ENCODE peak calls at places on chromosome 9, in ten cellular contexts. G is stomach, X is prostate gland, Y is choroid plexus epithelial cell, R is BE2C, F is dorsolateral prefrontal cortex, E is sigmoid colon, S is AG09309, B is lower leg skin, L is IMR-90. Q is an unnamed sample.
A peak's percentile ranks its signal among the peaks of the same experiment; 100 is the strongest.

GRCh38 chr9:128094166-128094949 is 26.3 kb downstream of the SLC25A25 start:
- DNase-seq in G (peak; percentile 92), X (peak; percentile 94), Y (peak; percentile 98), R (peak; percentile 91), F (peak; percentile 93), E (peak; percentile 98), S (peak; percentile 85), B (peak; percentile 98), L (peak; percentile 97), Q (peak; percentile 96)

GRCh38 chr9:125405938-125406811 is 144.5 kb downstream of the GAPVD1 start:
- DNase-seq in G (no peak), X (no peak), Y (peak; percentile 12), R (no peak), F (no peak), E (no peak), S (no peak), B (no peak), L (peak; percentile 25), Q (no peak)

GRCh38 chr9:91682806-91683205 is 259.2 kb upstream of the NFIL3 start:
- DNase-seq in G (no peak), X (no peak), Y (peak; percentile 47), R (no peak), F (no peak), E (no peak), S (peak; percentile 55), B (no peak), L (peak; percentile 57), Q (no peak)

GRCh38 chr9:2854617-2855016 is 10.7 kb upstream of the PUM3 start:
- DNase-seq in G (no peak), X (no peak), Y (no peak), R (no peak), F (no peak), E (no peak), S (no peak), B (no peak), L (no peak), Q (no peak)

GRCh38 chr9:110142253-110142652 is 65.7 kb downstream of the C9orf152 start:
- DNase-seq in G (no peak), X (no peak), Y (no peak), R (no peak), F (no peak), E (no peak), S (no peak), B (no peak), L (no peak), Q (no peak)

GRCh38 chr9:90999425-91000397 is 198.1 kb downstream of the SYK start:
- DNase-seq in G (no peak), X (peak; percentile 81), Y (no peak), R (no peak), F (no peak), E (no peak), S (no peak), B (no peak), L (peak; percentile 76), Q (no peak)

GRCh38 chr9:114769664-114770063 is 36.2 kb downstream of the TNFSF15 start:
- DNase-seq in G (no peak), X (no peak), Y (peak; percentile 65), R (no peak), F (no peak), E (no peak), S (peak; percentile 11), B (no peak), L (peak; percentile 49), Q (no peak)

GRCh38 chr9:89604463-89605180 is at the start of gene GADD45G:
- DNase-seq in G (peak; percentile 94), X (peak; percentile 90), Y (peak; percentile 70), R (peak; percentile 94), F (peak; percentile 93), E (peak; percentile 97), S (no peak), B (peak; percentile 97), L (peak; percentile 61), Q (no peak)

GRCh38 chr9:71648453-71648852 is 119.9 kb downstream of the CEMIP2 start:
- DNase-seq in G (no peak), X (no peak), Y (no peak), R (no peak), F (no peak), E (no peak), S (no peak), B (no peak), L (no peak), Q (no peak)

GRCh38 chr9:93677061-93677571 is 100.7 kb downstream of the PHF2 start:
- DNase-seq in G (peak; percentile 17), X (no peak), Y (no peak), R (peak; percentile 7), F (peak; percentile 22), E (no peak), S (no peak), B (peak; percentile 76), L (no peak), Q (no peak)

GRCh38 chr9:136122425-136123383 is 4.0 kb upstream of the TMEM250 start:
- DNase-seq in G (peak; percentile 83), X (peak; percentile 64), Y (peak; percentile 42), R (peak; percentile 86), F (peak; percentile 74), E (peak; percentile 86), S (no peak), B (peak; percentile 95), L (peak; percentile 34), Q (no peak)

GRCh38 chr9:77649109-77649812 is 1.1 kb upstream of the GNA14 start:
- DNase-seq in G (no peak), X (no peak), Y (peak; percentile 68), R (no peak), F (no peak), E (no peak), S (no peak), B (no peak), L (no peak), Q (no peak)

GRCh38 chr9:87581513-87581912 is 83.8 kb downstream of the DAPK1 start:
- DNase-seq in G (no peak), X (no peak), Y (peak; percentile 66), R (no peak), F (no peak), E (no peak), S (no peak), B (no peak), L (no peak), Q (peak; percentile 79)

GRCh38 chr9:16267336-16268036 is 603.0 kb downstream of the BNC2 start:
- DNase-seq in G (peak; percentile 51), X (peak; percentile 17), Y (peak; percentile 84), R (peak; percentile 60), F (no peak), E (no peak), S (no peak), B (peak; percentile 65), L (peak; percentile 57), Q (no peak)

GRCh38 chr9:38092200-38092524 is 23.1 kb upstream of the SHB start:
- DNase-seq in G (no peak), X (no peak), Y (no peak), R (no peak), F (no peak), E (peak; percentile 22), S (no peak), B (peak; percentile 76), L (no peak), Q (no peak)

GRCh38 chr9:91659529-91660294 is 236.1 kb upstream of the NFIL3 start:
- DNase-seq in G (no peak), X (peak; percentile 43), Y (peak; percentile 70), R (peak; percentile 53), F (no peak), E (no peak), S (no peak), B (no peak), L (peak; percentile 55), Q (no peak)

GRCh38 chr9:38227061-38227540 is 158.1 kb upstream of the SHB start:
- DNase-seq in G (no peak), X (peak; percentile 28), Y (peak; percentile 97), R (peak; percentile 89), F (no peak), E (no peak), S (peak; percentile 46), B (no peak), L (peak; percentile 93), Q (peak; percentile 59)

DNA sequence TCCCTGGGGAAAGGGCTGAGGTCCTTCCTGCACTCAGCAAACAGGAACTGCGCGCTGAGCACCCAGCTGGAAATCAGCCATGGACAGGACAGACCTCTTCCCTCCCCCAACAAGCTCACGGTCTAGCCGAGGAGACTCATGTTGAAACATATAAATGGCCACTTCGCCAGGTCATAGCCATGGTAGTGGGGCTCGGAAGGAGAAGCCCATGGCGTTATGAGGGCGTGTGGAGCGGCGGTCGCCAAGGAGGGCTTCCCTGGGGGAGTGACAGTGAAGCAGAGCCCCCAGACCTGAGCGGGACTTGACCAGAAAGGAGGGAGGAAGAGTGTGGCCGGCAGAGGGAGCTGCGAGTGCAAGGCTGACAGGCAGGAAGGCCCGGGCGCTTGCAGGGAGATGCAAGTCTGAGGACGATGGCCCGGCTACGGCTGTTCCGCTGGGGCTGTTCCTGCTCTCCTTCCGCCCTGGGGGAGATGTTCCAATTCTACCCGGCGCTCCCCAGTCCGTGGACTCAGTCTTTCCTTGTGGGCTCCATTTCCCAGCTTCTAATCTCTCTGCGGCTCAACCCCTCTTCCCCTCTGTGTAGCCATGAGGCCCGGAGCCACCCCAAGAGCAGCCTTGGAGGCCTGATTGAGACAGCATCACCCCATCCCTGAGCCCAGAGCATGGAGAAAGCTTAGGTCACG is 43.9 kb upstream of the PRRC2B start:
- DNase-seq in G (peak; percentile 93), X (peak; percentile 91), Y (peak; percentile 90), R (peak; percentile 95), F (peak; percentile 83), E (peak; percentile 94), S (no peak), B (peak; percentile 98), L (peak; percentile 77), Q (no peak)
- H3K4me3 ChIP-seq in G (peak overlapping the region; percentile 5), X (peak overlapping the region; percentile 8), Y (peak overlapping the region; percentile 51), R (peak overlapping the region; percentile 54), F (peak overlapping the region; percentile 22), E (peak overlapping the region; percentile 20), S (peak overlapping the region; percentile 36), B (no peak overlapping the region), L (peak overlapping the region; percentile 23), Q (peak overlapping the region; percentile 31)

GRCh38 chr9:121499427-121500164 is at the start of gene GGTA1:
- DNase-seq in G (peak; percentile 58), X (peak; percentile 34), Y (peak; percentile 52), R (peak; percentile 72), F (peak; percentile 42), E (peak; percentile 80), S (no peak), B (peak; percentile 94), L (peak; percentile 50), Q (no peak)
- H3K4me3 ChIP-seq in G (peak within 1 kb of the TSS; percentile 57), X (peak within 1 kb of the TSS; percentile 40), Y (peak within 1 kb of the TSS; percentile 42), R (peak within 1 kb of the TSS; percentile 59), F (peak within 1 kb of the TSS; percentile 58), E (peak within 1 kb of the TSS; percentile 48), S (peak within 1 kb of the TSS; percentile 46), B (peak within 1 kb of the TSS; percentile 40), L (peak within 1 kb of the TSS; percentile 33), Q (peak within 1 kb of the TSS; percentile 29)

GRCh38 chr9:133658442-133659431 is 22.6 kb downstream of the DBH start:
- DNase-seq in G (peak; percentile 52), X (peak; percentile 21), Y (peak; percentile 56), R (peak; percentile 79), F (peak; percentile 48), E (no peak), S (no peak), B (no peak), L (peak; percentile 19), Q (no peak)
- H3K4me3 ChIP-seq in G (peak overlapping the region; percentile 14), X (peak overlapping the region; percentile 4), Y (peak overlapping the region; percentile 13), R (no peak overlapping the region), F (no peak overlapping the region), E (peak overlapping the region; percentile 20), S (no peak overlapping the region), B (no peak overlapping the region), L (no peak overlapping the region), Q (peak overlapping the region; percentile 10)

DNA sequence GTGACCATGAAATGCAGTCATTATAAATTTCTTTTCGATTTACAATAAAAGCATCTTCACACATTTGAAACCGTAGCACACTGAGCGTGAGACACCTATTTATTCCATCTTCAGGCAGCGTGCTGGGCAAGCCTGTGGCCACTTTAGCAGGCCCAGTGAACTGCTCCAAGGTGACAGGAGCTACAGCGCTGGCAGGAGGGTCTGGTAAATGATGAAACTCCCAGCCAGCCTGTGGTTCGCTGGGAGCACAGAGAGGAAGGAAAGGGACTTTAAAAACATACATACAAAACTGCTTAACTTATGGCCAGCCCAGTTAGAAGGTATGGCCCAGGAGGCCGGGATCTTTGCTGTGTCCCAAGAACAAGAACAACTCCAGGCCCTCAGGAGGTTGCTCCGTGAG is 5.1 kb downstream of the RAPGEF1 start:
- DNase-seq in G (no peak), X (no peak), Y (no peak), R (peak; percentile 30), F (no peak), E (no peak), S (no peak), B (no peak), L (no peak), Q (no peak)
- H3K4me3 ChIP-seq in G (no peak overlapping the region), X (no peak overlapping the region), Y (no peak overlapping the region), R (no peak overlapping the region), F (no peak overlapping the region), E (no peak overlapping the region), S (no peak overlapping the region), B (no peak overlapping the region), L (no peak overlapping the region), Q (no peak overlapping the region)

Q was measured in retinal pigment epithelial cell.